ENCODE peak calls at places on chromosome 20, in eight cellular contexts. One of them, this sample, is unnamed.

GRCh38 chr20:45304464-45304999 is 2.1 kb upstream of the RBPJL start:
- DNase-seq in stimulated activated naive CD8-positive, alpha-beta T cell treated with anti-CD3 and anti-CD28 coated beads, Interleukin-15, Interleukin-2, amounts not matched to agents 100 U/mL and 50 U/mL, for 24 hours: no peak
- DNase-seq in fibroblast of lung: no peak
- DNase-seq in psoas muscle: no peak
- DNase-seq in heart left ventricle: no peak
- DNase-seq in activated CD4-positive, alpha-beta T cell treated with anti-CD3 and anti-CD28 coated beads for 1 hour: no peak
- DNase-seq in activated naive CD8-positive, alpha-beta T cell treated with anti-CD3 and anti-CD28 coated beads, Interleukin-2, amount 50 U/mL, for 16 hours: no peak
- DNase-seq in AG08395: no peak
- DNase-seq in this sample: no peak

GRCh38 chr20:36154696-36155628 is at the start of gene EPB41L1:
- DNase-seq in activated CD4-positive, alpha-beta T cell treated with anti-CD3 and anti-CD28 coated beads for 1 hour: no peak
- DNase-seq in stimulated activated naive CD8-positive, alpha-beta T cell treated with anti-CD3 and anti-CD28 coated beads, Interleukin-15, Interleukin-2, amounts not matched to agents 100 U/mL and 50 U/mL, for 24 hours: no peak
- DNase-seq in AG08395: peak
- DNase-seq in heart left ventricle: no peak
- DNase-seq in psoas muscle: no peak
- DNase-seq in activated naive CD8-positive, alpha-beta T cell treated with anti-CD3 and anti-CD28 coated beads, Interleukin-2, amount 50 U/mL, for 16 hours: no peak
- DNase-seq in fibroblast of lung: no peak
- DNase-seq in this sample: no peak

GRCh38 chr20:52962183-52962582 is 10.0 kb upstream of the TSHZ2 start:
- DNase-seq in activated naive CD8-positive, alpha-beta T cell treated with anti-CD3 and anti-CD28 coated beads, Interleukin-2, amount 50 U/mL, for 16 hours: no peak
- DNase-seq in heart left ventricle: no peak
- DNase-seq in activated CD4-positive, alpha-beta T cell treated with anti-CD3 and anti-CD28 coated beads for 1 hour: no peak
- DNase-seq in psoas muscle: no peak
- DNase-seq in fibroblast of lung: no peak
- DNase-seq in stimulated activated naive CD8-positive, alpha-beta T cell treated with anti-CD3 and anti-CD28 coated beads, Interleukin-15, Interleukin-2, amounts not matched to agents 100 U/mL and 50 U/mL, for 24 hours: no peak
- DNase-seq in AG08395: no peak
- DNase-seq in this sample: no peak

GRCh38 chr20:58065508-58066361 is 162.7 kb downstream of the ANKRD60 start:
- DNase-seq in stimulated activated naive CD8-positive, alpha-beta T cell treated with anti-CD3 and anti-CD28 coated beads, Interleukin-15, Interleukin-2, amounts not matched to agents 100 U/mL and 50 U/mL, for 24 hours: no peak
- DNase-seq in fibroblast of lung: peak
- DNase-seq in activated naive CD8-positive, alpha-beta T cell treated with anti-CD3 and anti-CD28 coated beads, Interleukin-2, amount 50 U/mL, for 16 hours: no peak
- DNase-seq in AG08395: peak
- DNase-seq in activated CD4-positive, alpha-beta T cell treated with anti-CD3 and anti-CD28 coated beads for 1 hour: no peak
- DNase-seq in psoas muscle: no peak
- DNase-seq in heart left ventricle: no peak
- DNase-seq in this sample: peak

GRCh38 chr20:51446656-51447055 is 95.9 kb downstream of the NFATC2 start:
- DNase-seq in AG08395: peak
- DNase-seq in activated naive CD8-positive, alpha-beta T cell treated with anti-CD3 and anti-CD28 coated beads, Interleukin-2, amount 50 U/mL, for 16 hours: no peak
- DNase-seq in activated CD4-positive, alpha-beta T cell treated with anti-CD3 and anti-CD28 coated beads for 1 hour: no peak
- DNase-seq in psoas muscle: no peak
- DNase-seq in heart left ventricle: no peak
- DNase-seq in fibroblast of lung: peak
- DNase-seq in stimulated activated naive CD8-positive, alpha-beta T cell treated with anti-CD3 and anti-CD28 coated beads, Interleukin-15, Interleukin-2, amounts not matched to agents 100 U/mL and 50 U/mL, for 24 hours: no peak
- DNase-seq in this sample: peak

GRCh38 chr20:36196676-36197075 is 39.6 kb upstream of the AAR2 start:
- DNase-seq in fibroblast of lung: no peak
- DNase-seq in activated CD4-positive, alpha-beta T cell treated with anti-CD3 and anti-CD28 coated beads for 1 hour: no peak
- DNase-seq in AG08395: no peak
- DNase-seq in heart left ventricle: no peak
- DNase-seq in psoas muscle: no peak
- DNase-seq in stimulated activated naive CD8-positive, alpha-beta T cell treated with anti-CD3 and anti-CD28 coated beads, Interleukin-15, Interleukin-2, amounts not matched to agents 100 U/mL and 50 U/mL, for 24 hours: no peak
- DNase-seq in activated naive CD8-positive, alpha-beta T cell treated with anti-CD3 and anti-CD28 coated beads, Interleukin-2, amount 50 U/mL, for 16 hours: no peak
- DNase-seq in this sample: no peak

GRCh38 chr20:51697119-51697826 is 70.9 kb downstream of the ATP9A start:
- DNase-seq in stimulated activated naive CD8-positive, alpha-beta T cell treated with anti-CD3 and anti-CD28 coated beads, Interleukin-15, Interleukin-2, amounts not matched to agents 100 U/mL and 50 U/mL, for 24 hours: no peak
- DNase-seq in activated CD4-positive, alpha-beta T cell treated with anti-CD3 and anti-CD28 coated beads for 1 hour: no peak
- DNase-seq in AG08395: no peak
- DNase-seq in psoas muscle: no peak
- DNase-seq in activated naive CD8-positive, alpha-beta T cell treated with anti-CD3 and anti-CD28 coated beads, Interleukin-2, amount 50 U/mL, for 16 hours: no peak
- DNase-seq in fibroblast of lung: peak
- DNase-seq in heart left ventricle: no peak
- DNase-seq in this sample: peak

GRCh38 chr20:33650753-33651561 is 11.2 kb upstream of the C20orf144 start:
- DNase-seq in stimulated activated naive CD8-positive, alpha-beta T cell treated with anti-CD3 and anti-CD28 coated beads, Interleukin-15, Interleukin-2, amounts not matched to agents 100 U/mL and 50 U/mL, for 24 hours: no peak
- DNase-seq in AG08395: no peak
- DNase-seq in activated naive CD8-positive, alpha-beta T cell treated with anti-CD3 and anti-CD28 coated beads, Interleukin-2, amount 50 U/mL, for 16 hours: no peak
- DNase-seq in fibroblast of lung: no peak
- DNase-seq in heart left ventricle: no peak
- DNase-seq in psoas muscle: no peak
- DNase-seq in activated CD4-positive, alpha-beta T cell treated with anti-CD3 and anti-CD28 coated beads for 1 hour: no peak
- DNase-seq in this sample: no peak

GRCh38 chr20:38353298-38353697 is 7.0 kb downstream of the LBP start:
- DNase-seq in psoas muscle: no peak
- DNase-seq in fibroblast of lung: peak
- DNase-seq in stimulated activated naive CD8-positive, alpha-beta T cell treated with anti-CD3 and anti-CD28 coated beads, Interleukin-15, Interleukin-2, amounts not matched to agents 100 U/mL and 50 U/mL, for 24 hours: no peak
- DNase-seq in heart left ventricle: no peak
- DNase-seq in activated CD4-positive, alpha-beta T cell treated with anti-CD3 and anti-CD28 coated beads for 1 hour: no peak
- DNase-seq in activated naive CD8-positive, alpha-beta T cell treated with anti-CD3 and anti-CD28 coated beads, Interleukin-2, amount 50 U/mL, for 16 hours: no peak
- DNase-seq in AG08395: no peak
- DNase-seq in this sample: peak

GRCh38 chr20:7305971-7306370 is 538.5 kb downstream of the BMP2 start:
- DNase-seq in stimulated activated naive CD8-positive, alpha-beta T cell treated with anti-CD3 and anti-CD28 coated beads, Interleukin-15, Interleukin-2, amounts not matched to agents 100 U/mL and 50 U/mL, for 24 hours: no peak
- DNase-seq in activated naive CD8-positive, alpha-beta T cell treated with anti-CD3 and anti-CD28 coated beads, Interleukin-2, amount 50 U/mL, for 16 hours: no peak
- DNase-seq in fibroblast of lung: no peak
- DNase-seq in AG08395: no peak
- DNase-seq in heart left ventricle: no peak
- DNase-seq in activated CD4-positive, alpha-beta T cell treated with anti-CD3 and anti-CD28 coated beads for 1 hour: no peak
- DNase-seq in psoas muscle: no peak
- DNase-seq in this sample: no peak

GRCh38 chr20:57713505-57713903 is 3.7 kb upstream of the PMEPA1 start:
- DNase-seq in heart left ventricle: no peak
- DNase-seq in activated naive CD8-positive, alpha-beta T cell treated with anti-CD3 and anti-CD28 coated beads, Interleukin-2, amount 50 U/mL, for 16 hours: no peak
- DNase-seq in fibroblast of lung: no peak
- DNase-seq in stimulated activated naive CD8-positive, alpha-beta T cell treated with anti-CD3 and anti-CD28 coated beads, Interleukin-15, Interleukin-2, amounts not matched to agents 100 U/mL and 50 U/mL, for 24 hours: no peak
- DNase-seq in AG08395: peak
- DNase-seq in activated CD4-positive, alpha-beta T cell treated with anti-CD3 and anti-CD28 coated beads for 1 hour: no peak
- DNase-seq in psoas muscle: peak
- DNase-seq in this sample: no peak

GRCh38 chr20:11378252-11378651 is 539.4 kb upstream of the BTBD3 start:
- DNase-seq in heart left ventricle: no peak
- DNase-seq in stimulated activated naive CD8-positive, alpha-beta T cell treated with anti-CD3 and anti-CD28 coated beads, Interleukin-15, Interleukin-2, amounts not matched to agents 100 U/mL and 50 U/mL, for 24 hours: no peak
- DNase-seq in psoas muscle: no peak
- DNase-seq in fibroblast of lung: no peak
- DNase-seq in AG08395: no peak
- DNase-seq in activated naive CD8-positive, alpha-beta T cell treated with anti-CD3 and anti-CD28 coated beads, Interleukin-2, amount 50 U/mL, for 16 hours: no peak
- DNase-seq in activated CD4-positive, alpha-beta T cell treated with anti-CD3 and anti-CD28 coated beads for 1 hour: no peak
- DNase-seq in this sample: no peak

GRCh38 chr20:10597637-10598036 is 76.2 kb downstream of the JAG1 start:
- DNase-seq in AG08395: no peak
- DNase-seq in psoas muscle: no peak
- DNase-seq in activated CD4-positive, alpha-beta T cell treated with anti-CD3 and anti-CD28 coated beads for 1 hour: no peak
- DNase-seq in heart left ventricle: no peak
- DNase-seq in stimulated activated naive CD8-positive, alpha-beta T cell treated with anti-CD3 and anti-CD28 coated beads, Interleukin-15, Interleukin-2, amounts not matched to agents 100 U/mL and 50 U/mL, for 24 hours: no peak
- DNase-seq in activated naive CD8-positive, alpha-beta T cell treated with anti-CD3 and anti-CD28 coated beads, Interleukin-2, amount 50 U/mL, for 16 hours: no peak
- DNase-seq in fibroblast of lung: no peak
- DNase-seq in this sample: no peak

GRCh38 chr20:45592574-45593189 is 13.6 kb upstream of the WFDC8 start:
- DNase-seq in psoas muscle: no peak
- DNase-seq in heart left ventricle: no peak
- DNase-seq in activated CD4-positive, alpha-beta T cell treated with anti-CD3 and anti-CD28 coated beads for 1 hour: no peak
- DNase-seq in activated naive CD8-positive, alpha-beta T cell treated with anti-CD3 and anti-CD28 coated beads, Interleukin-2, amount 50 U/mL, for 16 hours: no peak
- DNase-seq in stimulated activated naive CD8-positive, alpha-beta T cell treated with anti-CD3 and anti-CD28 coated beads, Interleukin-15, Interleukin-2, amounts not matched to agents 100 U/mL and 50 U/mL, for 24 hours: peak
- DNase-seq in fibroblast of lung: peak
- DNase-seq in AG08395: peak
- DNase-seq in this sample: peak

GRCh38 chr20:10609726-10610125 is 64.1 kb downstream of the JAG1 start:
- DNase-seq in AG08395: peak
- DNase-seq in heart left ventricle: no peak
- DNase-seq in activated CD4-positive, alpha-beta T cell treated with anti-CD3 and anti-CD28 coated beads for 1 hour: no peak
- DNase-seq in fibroblast of lung: peak
- DNase-seq in psoas muscle: no peak
- DNase-seq in stimulated activated naive CD8-positive, alpha-beta T cell treated with anti-CD3 and anti-CD28 coated beads, Interleukin-15, Interleukin-2, amounts not matched to agents 100 U/mL and 50 U/mL, for 24 hours: no peak
- DNase-seq in activated naive CD8-positive, alpha-beta T cell treated with anti-CD3 and anti-CD28 coated beads, Interleukin-2, amount 50 U/mL, for 16 hours: no peak
- DNase-seq in this sample: peak

GRCh38 chr20:2330090-2330695 is 34.4 kb downstream of the TGM3 start:
- DNase-seq in activated CD4-positive, alpha-beta T cell treated with anti-CD3 and anti-CD28 coated beads for 1 hour: no peak
- DNase-seq in heart left ventricle: no peak
- DNase-seq in AG08395: no peak
- DNase-seq in fibroblast of lung: no peak
- DNase-seq in stimulated activated naive CD8-positive, alpha-beta T cell treated with anti-CD3 and anti-CD28 coated beads, Interleukin-15, Interleukin-2, amounts not matched to agents 100 U/mL and 50 U/mL, for 24 hours: no peak
- DNase-seq in psoas muscle: no peak
- DNase-seq in activated naive CD8-positive, alpha-beta T cell treated with anti-CD3 and anti-CD28 coated beads, Interleukin-2, amount 50 U/mL, for 16 hours: no peak
- DNase-seq in this sample: no peak

GRCh38 chr20:6178537-6178936 is 55.7 kb upstream of the FERMT1 start:
- DNase-seq in activated CD4-positive, alpha-beta T cell treated with anti-CD3 and anti-CD28 coated beads for 1 hour: no peak
- DNase-seq in fibroblast of lung: peak
- DNase-seq in AG08395: peak
- DNase-seq in heart left ventricle: no peak
- DNase-seq in psoas muscle: no peak
- DNase-seq in stimulated activated naive CD8-positive, alpha-beta T cell treated with anti-CD3 and anti-CD28 coated beads, Interleukin-15, Interleukin-2, amounts not matched to agents 100 U/mL and 50 U/mL, for 24 hours: no peak
- DNase-seq in activated naive CD8-positive, alpha-beta T cell treated with anti-CD3 and anti-CD28 coated beads, Interleukin-2, amount 50 U/mL, for 16 hours: no peak
- DNase-seq in this sample: peak

GRCh38 chr20:61092199-61092598 is 159.9 kb upstream of the CDH4 start:
- DNase-seq in AG08395: no peak
- DNase-seq in fibroblast of lung: no peak
- DNase-seq in psoas muscle: no peak
- DNase-seq in heart left ventricle: no peak
- DNase-seq in activated CD4-positive, alpha-beta T cell treated with anti-CD3 and anti-CD28 coated beads for 1 hour: no peak
- DNase-seq in activated naive CD8-positive, alpha-beta T cell treated with anti-CD3 and anti-CD28 coated beads, Interleukin-2, amount 50 U/mL, for 16 hours: no peak
- DNase-seq in stimulated activated naive CD8-positive, alpha-beta T cell treated with anti-CD3 and anti-CD28 coated beads, Interleukin-15, Interleukin-2, amounts not matched to agents 100 U/mL and 50 U/mL, for 24 hours: no peak
- DNase-seq in this sample: no peak

GRCh38 chr20:62524486-62524885 is 48.7 kb upstream of the GATA5 start:
- DNase-seq in heart left ventricle: no peak
- DNase-seq in psoas muscle: no peak
- DNase-seq in stimulated activated naive CD8-positive, alpha-beta T cell treated with anti-CD3 and anti-CD28 coated beads, Interleukin-15, Interleukin-2, amounts not matched to agents 100 U/mL and 50 U/mL, for 24 hours: no peak
- DNase-seq in activated naive CD8-positive, alpha-beta T cell treated with anti-CD3 and anti-CD28 coated beads, Interleukin-2, amount 50 U/mL, for 16 hours: no peak
- DNase-seq in AG08395: no peak
- DNase-seq in fibroblast of lung: no peak
- DNase-seq in activated CD4-positive, alpha-beta T cell treated with anti-CD3 and anti-CD28 coated beads for 1 hour: no peak
- DNase-seq in this sample: no peak

GRCh38 chr20:49810491-49811190 is 2.0 kb upstream of the SLC9A8 start:
- DNase-seq in AG08395: no peak
- DNase-seq in activated CD4-positive, alpha-beta T cell treated with anti-CD3 and anti-CD28 coated beads for 1 hour: no peak
- DNase-seq in fibroblast of lung: no peak
- DNase-seq in heart left ventricle: no peak
- DNase-seq in stimulated activated naive CD8-positive, alpha-beta T cell treated with anti-CD3 and anti-CD28 coated beads, Interleukin-15, Interleukin-2, amounts not matched to agents 100 U/mL and 50 U/mL, for 24 hours: no peak
- DNase-seq in psoas muscle: no peak
- DNase-seq in activated naive CD8-positive, alpha-beta T cell treated with anti-CD3 and anti-CD28 coated beads, Interleukin-2, amount 50 U/mL, for 16 hours: no peak
- DNase-seq in this sample: no peak

GRCh38 chr20:49310695-49311094 is 32.8 kb upstream of the ZNFX1 start:
- DNase-seq in activated CD4-positive, alpha-beta T cell treated with anti-CD3 and anti-CD28 coated beads for 1 hour: no peak
- DNase-seq in psoas muscle: no peak
- DNase-seq in heart left ventricle: no peak
- DNase-seq in AG08395: no peak
- DNase-seq in fibroblast of lung: peak
- DNase-seq in stimulated activated naive CD8-positive, alpha-beta T cell treated with anti-CD3 and anti-CD28 coated beads, Interleukin-15, Interleukin-2, amounts not matched to agents 100 U/mL and 50 U/mL, for 24 hours: no peak
- DNase-seq in activated naive CD8-positive, alpha-beta T cell treated with anti-CD3 and anti-CD28 coated beads, Interleukin-2, amount 50 U/mL, for 16 hours: no peak
- DNase-seq in this sample: peak

GRCh38 chr20:14445310-14445709 is 107.9 kb upstream of the FLRT3 start:
- DNase-seq in activated CD4-positive, alpha-beta T cell treated with anti-CD3 and anti-CD28 coated beads for 1 hour: no peak
- DNase-seq in fibroblast of lung: peak
- DNase-seq in psoas muscle: no peak
- DNase-seq in activated naive CD8-positive, alpha-beta T cell treated with anti-CD3 and anti-CD28 coated beads, Interleukin-2, amount 50 U/mL, for 16 hours: no peak
- DNase-seq in heart left ventricle: no peak
- DNase-seq in stimulated activated naive CD8-positive, alpha-beta T cell treated with anti-CD3 and anti-CD28 coated beads, Interleukin-15, Interleukin-2, amounts not matched to agents 100 U/mL and 50 U/mL, for 24 hours: no peak
- DNase-seq in AG08395: peak
- DNase-seq in this sample: peak

GRCh38 chr20:50467618-50468373 is 42.4 kb upstream of the PTPN1 start:
- DNase-seq in stimulated activated naive CD8-positive, alpha-beta T cell treated with anti-CD3 and anti-CD28 coated beads, Interleukin-15, Interleukin-2, amounts not matched to agents 100 U/mL and 50 U/mL, for 24 hours: peak
- DNase-seq in activated naive CD8-positive, alpha-beta T cell treated with anti-CD3 and anti-CD28 coated beads, Interleukin-2, amount 50 U/mL, for 16 hours: no peak
- DNase-seq in activated CD4-positive, alpha-beta T cell treated with anti-CD3 and anti-CD28 coated beads for 1 hour: no peak
- DNase-seq in heart left ventricle: peak
- DNase-seq in AG08395: peak
- DNase-seq in fibroblast of lung: peak
- DNase-seq in psoas muscle: no peak
- DNase-seq in this sample: peak

GRCh38 chr20:21182832-21183563 is 57.1 kb downstream of the KIZ start:
- DNase-seq in activated naive CD8-positive, alpha-beta T cell treated with anti-CD3 and anti-CD28 coated beads, Interleukin-2, amount 50 U/mL, for 16 hours: no peak
- DNase-seq in psoas muscle: no peak
- DNase-seq in activated CD4-positive, alpha-beta T cell treated with anti-CD3 and anti-CD28 coated beads for 1 hour: no peak
- DNase-seq in heart left ventricle: no peak
- DNase-seq in AG08395: peak
- DNase-seq in fibroblast of lung: peak
- DNase-seq in stimulated activated naive CD8-positive, alpha-beta T cell treated with anti-CD3 and anti-CD28 coated beads, Interleukin-15, Interleukin-2, amounts not matched to agents 100 U/mL and 50 U/mL, for 24 hours: no peak
- DNase-seq in this sample: peak

GRCh38 chr20:57482796-57483195 is 42.1 kb downstream of the CTCFL start:
- DNase-seq in activated CD4-positive, alpha-beta T cell treated with anti-CD3 and anti-CD28 coated beads for 1 hour: no peak
- DNase-seq in psoas muscle: no peak
- DNase-seq in stimulated activated naive CD8-positive, alpha-beta T cell treated with anti-CD3 and anti-CD28 coated beads, Interleukin-15, Interleukin-2, amounts not matched to agents 100 U/mL and 50 U/mL, for 24 hours: no peak
- DNase-seq in AG08395: no peak
- DNase-seq in fibroblast of lung: no peak
- DNase-seq in activated naive CD8-positive, alpha-beta T cell treated with anti-CD3 and anti-CD28 coated beads, Interleukin-2, amount 50 U/mL, for 16 hours: no peak
- DNase-seq in heart left ventricle: no peak
- DNase-seq in this sample: no peak

GRCh38 chr20:2305946-2306345 is 10.1 kb downstream of the TGM3 start:
- DNase-seq in stimulated activated naive CD8-positive, alpha-beta T cell treated with anti-CD3 and anti-CD28 coated beads, Interleukin-15, Interleukin-2, amounts not matched to agents 100 U/mL and 50 U/mL, for 24 hours: no peak
- DNase-seq in heart left ventricle: no peak
- DNase-seq in fibroblast of lung: no peak
- DNase-seq in psoas muscle: no peak
- DNase-seq in activated naive CD8-positive, alpha-beta T cell treated with anti-CD3 and anti-CD28 coated beads, Interleukin-2, amount 50 U/mL, for 16 hours: no peak
- DNase-seq in AG08395: no peak
- DNase-seq in activated CD4-positive, alpha-beta T cell treated with anti-CD3 and anti-CD28 coated beads for 1 hour: no peak
- DNase-seq in this sample: no peak

GRCh38 chr20:62236997-62237771 is 1.1 kb upstream of the OSBPL2 start:
- DNase-seq in heart left ventricle: no peak
- DNase-seq in fibroblast of lung: no peak
- DNase-seq in AG08395: no peak
- DNase-seq in activated naive CD8-positive, alpha-beta T cell treated with anti-CD3 and anti-CD28 coated beads, Interleukin-2, amount 50 U/mL, for 16 hours: no peak
- DNase-seq in activated CD4-positive, alpha-beta T cell treated with anti-CD3 and anti-CD28 coated beads for 1 hour: no peak
- DNase-seq in psoas muscle: no peak
- DNase-seq in stimulated activated naive CD8-positive, alpha-beta T cell treated with anti-CD3 and anti-CD28 coated beads, Interleukin-15, Interleukin-2, amounts not matched to agents 100 U/mL and 50 U/mL, for 24 hours: no peak
- DNase-seq in this sample: no peak

GRCh38 chr20:61732511-61733210 is 333.0 kb downstream of the TAF4 start:
- DNase-seq in psoas muscle: peak
- DNase-seq in activated naive CD8-positive, alpha-beta T cell treated with anti-CD3 and anti-CD28 coated beads, Interleukin-2, amount 50 U/mL, for 16 hours: no peak
- DNase-seq in stimulated activated naive CD8-positive, alpha-beta T cell treated with anti-CD3 and anti-CD28 coated beads, Interleukin-15, Interleukin-2, amounts not matched to agents 100 U/mL and 50 U/mL, for 24 hours: no peak
- DNase-seq in heart left ventricle: no peak
- DNase-seq in AG08395: no peak
- DNase-seq in fibroblast of lung: no peak
- DNase-seq in activated CD4-positive, alpha-beta T cell treated with anti-CD3 and anti-CD28 coated beads for 1 hour: no peak
- DNase-seq in this sample: no peak

GRCh38 chr20:9590189-9590588 is 75.8 kb downstream of the LAMP5 start:
- DNase-seq in AG08395: no peak
- DNase-seq in fibroblast of lung: peak
- DNase-seq in activated naive CD8-positive, alpha-beta T cell treated with anti-CD3 and anti-CD28 coated beads, Interleukin-2, amount 50 U/mL, for 16 hours: no peak
- DNase-seq in activated CD4-positive, alpha-beta T cell treated with anti-CD3 and anti-CD28 coated beads for 1 hour: no peak
- DNase-seq in heart left ventricle: no peak
- DNase-seq in psoas muscle: no peak
- DNase-seq in stimulated activated naive CD8-positive, alpha-beta T cell treated with anti-CD3 and anti-CD28 coated beads, Interleukin-15, Interleukin-2, amounts not matched to agents 100 U/mL and 50 U/mL, for 24 hours: no peak
- DNase-seq in this sample: peak

GRCh38 chr20:25319241-25320034 is 71.2 kb downstream of the ABHD12 start:
- DNase-seq in activated naive CD8-positive, alpha-beta T cell treated with anti-CD3 and anti-CD28 coated beads, Interleukin-2, amount 50 U/mL, for 16 hours: no peak
- DNase-seq in stimulated activated naive CD8-positive, alpha-beta T cell treated with anti-CD3 and anti-CD28 coated beads, Interleukin-15, Interleukin-2, amounts not matched to agents 100 U/mL and 50 U/mL, for 24 hours: no peak
- DNase-seq in heart left ventricle: peak
- DNase-seq in AG08395: no peak
- DNase-seq in fibroblast of lung: no peak
- DNase-seq in activated CD4-positive, alpha-beta T cell treated with anti-CD3 and anti-CD28 coated beads for 1 hour: no peak
- DNase-seq in psoas muscle: no peak
- DNase-seq in this sample: no peak

GRCh38 chr20:10861619-10862018 is 187.8 kb upstream of the JAG1 start:
- DNase-seq in activated naive CD8-positive, alpha-beta T cell treated with anti-CD3 and anti-CD28 coated beads, Interleukin-2, amount 50 U/mL, for 16 hours: no peak
- DNase-seq in AG08395: no peak
- DNase-seq in psoas muscle: no peak
- DNase-seq in stimulated activated naive CD8-positive, alpha-beta T cell treated with anti-CD3 and anti-CD28 coated beads, Interleukin-15, Interleukin-2, amounts not matched to agents 100 U/mL and 50 U/mL, for 24 hours: no peak
- DNase-seq in fibroblast of lung: peak
- DNase-seq in heart left ventricle: no peak
- DNase-seq in activated CD4-positive, alpha-beta T cell treated with anti-CD3 and anti-CD28 coated beads for 1 hour: no peak
- DNase-seq in this sample: no peak

GRCh38 chr20:4509825-4510522 is 211.7 kb upstream of the PRND start:
- DNase-seq in psoas muscle: no peak
- DNase-seq in fibroblast of lung: peak
- DNase-seq in activated CD4-positive, alpha-beta T cell treated with anti-CD3 and anti-CD28 coated beads for 1 hour: no peak
- DNase-seq in AG08395: no peak
- DNase-seq in heart left ventricle: no peak
- DNase-seq in activated naive CD8-positive, alpha-beta T cell treated with anti-CD3 and anti-CD28 coated beads, Interleukin-2, amount 50 U/mL, for 16 hours: no peak
- DNase-seq in stimulated activated naive CD8-positive, alpha-beta T cell treated with anti-CD3 and anti-CD28 coated beads, Interleukin-15, Interleukin-2, amounts not matched to agents 100 U/mL and 50 U/mL, for 24 hours: no peak
- DNase-seq in this sample: peak

GRCh38 chr20:59765599-59766177 is 161.3 kb downstream of the PHACTR3 start:
- DNase-seq in activated CD4-positive, alpha-beta T cell treated with anti-CD3 and anti-CD28 coated beads for 1 hour: no peak
- DNase-seq in heart left ventricle: no peak
- DNase-seq in stimulated activated naive CD8-positive, alpha-beta T cell treated with anti-CD3 and anti-CD28 coated beads, Interleukin-15, Interleukin-2, amounts not matched to agents 100 U/mL and 50 U/mL, for 24 hours: peak
- DNase-seq in activated naive CD8-positive, alpha-beta T cell treated with anti-CD3 and anti-CD28 coated beads, Interleukin-2, amount 50 U/mL, for 16 hours: no peak
- DNase-seq in psoas muscle: no peak
- DNase-seq in fibroblast of lung: no peak
- DNase-seq in AG08395: peak
- DNase-seq in this sample: peak

GRCh38 chr20:45049904-45050471 is 50.9 kb downstream of the KCNS1 start:
- DNase-seq in psoas muscle: no peak
- DNase-seq in activated naive CD8-positive, alpha-beta T cell treated with anti-CD3 and anti-CD28 coated beads, Interleukin-2, amount 50 U/mL, for 16 hours: no peak
- DNase-seq in activated CD4-positive, alpha-beta T cell treated with anti-CD3 and anti-CD28 coated beads for 1 hour: no peak
- DNase-seq in fibroblast of lung: no peak
- DNase-seq in AG08395: no peak
- DNase-seq in heart left ventricle: no peak
- DNase-seq in stimulated activated naive CD8-positive, alpha-beta T cell treated with anti-CD3 and anti-CD28 coated beads, Interleukin-15, Interleukin-2, amounts not matched to agents 100 U/mL and 50 U/mL, for 24 hours: peak
- DNase-seq in this sample: no peak